ENCODE peak calls at places on chromosomes 16 and 17, in five cellular contexts. J, E, Q, X and S are unnamed samples.

GRCh38 chr16:55900616-55901393 is 25.6 kb upstream of the CES5A start:
- DNase-seq in X (no peak), Q (no peak), E (no peak), J (no peak), S (no peak)

GRCh38 chr17:9916108-9916507 is 11.0 kb upstream of the RCVRN start:
- DNase-seq in E (no peak), Q (no peak), X (no peak), J (no peak), S (no peak)

GRCh38 chr17:7405882-7406825 is 1.5 kb upstream of the NLGN2 start:
- DNase-seq in X (no peak), E (no peak), Q (no peak), J (no peak), S (no peak)

GRCh38 chr17:33469911-33470310 is 176.8 kb upstream of the ASIC2 start:
- DNase-seq in X (no peak), Q (no peak), J (no peak), E (peak), S (peak)

GRCh38 chr17:75078097-75079022 is 9.4 kb upstream of the SLC16A5 start:
- DNase-seq in X (no peak), J (peak), E (peak), Q (no peak), S (peak)

GRCh38 chr17:69175812-69176517 is 34.3 kb upstream of the ABCA6 start:
- DNase-seq in E (peak), Q (peak), X (no peak), J (no peak), S (peak)

GRCh38 chr17:36505171-36505570 is 18.7 kb downstream of the ZNHIT3 start:
- DNase-seq in X (no peak), Q (no peak), J (no peak), E (no peak), S (no peak)

GRCh38 chr17:1473841-1474240 is 17.8 kb upstream of the CRK start:
- DNase-seq in X (no peak), E (no peak), J (no peak), Q (no peak), S (no peak)

GRCh38 chr17:41813039-41813680 is 356 bp downstream of the FKBP10 start:
- DNase-seq in Q (no peak), E (no peak), J (no peak), X (no peak), S (no peak)

GRCh38 chr16:81841709-81842108 is 62.6 kb downstream of the PLCG2 start:
- DNase-seq in X (no peak), Q (no peak), E (no peak), J (no peak), S (no peak)

GRCh38 chr17:60102632-60103047 is 23.9 kb upstream of the HEATR6 start:
- DNase-seq in X (no peak), J (no peak), Q (no peak), E (peak), S (peak)

GRCh38 chr17:77600346-77600745 is 358.2 kb upstream of the TNRC6C start:
- DNase-seq in J (no peak), X (no peak), E (no peak), Q (no peak), S (no peak)